ENCODE peak calls at places on chromosomes 13 and 19, in four cellular contexts. C is aorta, U is right cardiac atrium, V is small intestine. Y is an unnamed sample.

GRCh38 chr19:56689198-56689597 is 17.6 kb upstream of the ZNF835 start:
- DNase-seq in U (no peak), C (no peak), V (no peak), Y (no peak)

GRCh38 chr13:113981201-113981605 is 7.3 kb upstream of the C13orf46 start:
- DNase-seq in U (peak), C (peak), V (peak), Y (peak)

GRCh38 chr19:8498295-8498694 is 4.1 kb downstream of the PRAM1 start:
- DNase-seq in C (no peak), U (no peak), V (no peak), Y (no peak)

GRCh38 chr19:21603431-21604153 is 98.2 kb downstream of the ZNF429 start:
- DNase-seq in C (no peak), V (no peak), U (no peak), Y (no peak)

GRCh38 chr13:34107814-34108213 is 289.9 kb downstream of the RFC3 start:
- DNase-seq in U (no peak), C (no peak), V (no peak), Y (no peak)

GRCh38 chr13:98333481-98333880 is 156.4 kb upstream of the RNF113B start:
- DNase-seq in V (no peak), U (no peak), C (no peak), Y (no peak)

GRCh38 chr13:39783051-39783450 is 127.6 kb downstream of the COG6 start:
- DNase-seq in U (no peak), C (no peak), V (no peak), Y (no peak)

GRCh38 chr19:13839938-13840750 is 36.8 kb upstream of the NANOS3 start:
- DNase-seq in C (peak), U (peak), V (peak), Y (peak)

GRCh38 chr13:85974604-85975366 is 175.6 kb upstream of the SLITRK6 start:
- DNase-seq in V (no peak), U (no peak), C (no peak), Y (no peak)

GRCh38 chr13:98274921-98275487 is 97.9 kb upstream of the RNF113B start:
- DNase-seq in U (no peak), C (no peak), V (no peak), Y (no peak)

GRCh38 chr19:52219611-52220010 is 29.8 kb downstream of the PPP2R1A start:
- DNase-seq in C (no peak), U (no peak), V (no peak), Y (no peak)

GRCh38 chr19:6364353-6364752 is 3.0 kb downstream of the CLPP start:
- DNase-seq in C (no peak), U (no peak), V (no peak), Y (no peak)

GRCh38 chr13:108086678-108087077 is 128.7 kb downstream of the LIG4 start:
- DNase-seq in V (peak), U (no peak), C (no peak), Y (no peak)

GRCh38 chr13:98301721-98302120 is 124.7 kb upstream of the RNF113B start:
- DNase-seq in U (no peak), C (no peak), V (no peak), Y (no peak)

GRCh38 chr13:31944262-31945160 is 87.1 kb upstream of the FRY start:
- DNase-seq in U (no peak), C (no peak), V (no peak), Y (no peak)
- H3K4me3 ChIP-seq in U (no peak), C (no peak), V (no peak), Y (no peak)

GRCh38 chr13:41465965-41466364 is 8.6 kb downstream of the RGCC start:
- DNase-seq in C (no peak), V (no peak), U (no peak), Y (no peak)

GRCh38 chr13:41467546-41467945 is 10.2 kb downstream of the RGCC start:
- DNase-seq in U (no peak), V (no peak), C (no peak), Y (no peak)

GRCh38 chr13:41463823-41464602 is 6.7 kb downstream of the RGCC start:
- DNase-seq in V (no peak), U (peak), C (no peak), Y (no peak)

GRCh38 chr13:41462427-41462826 is 5.1 kb downstream of the RGCC start:
- DNase-seq in V (no peak), C (no peak), U (no peak), Y (no peak)

GRCh38 chr13:41465215-41465907 is 8.0 kb downstream of the RGCC start:
- DNase-seq in V (peak), U (peak), C (peak), Y (peak)
- H3K27ac ChIP-seq in V (peak), U (peak), C (no peak), Y (peak)

DNA sequence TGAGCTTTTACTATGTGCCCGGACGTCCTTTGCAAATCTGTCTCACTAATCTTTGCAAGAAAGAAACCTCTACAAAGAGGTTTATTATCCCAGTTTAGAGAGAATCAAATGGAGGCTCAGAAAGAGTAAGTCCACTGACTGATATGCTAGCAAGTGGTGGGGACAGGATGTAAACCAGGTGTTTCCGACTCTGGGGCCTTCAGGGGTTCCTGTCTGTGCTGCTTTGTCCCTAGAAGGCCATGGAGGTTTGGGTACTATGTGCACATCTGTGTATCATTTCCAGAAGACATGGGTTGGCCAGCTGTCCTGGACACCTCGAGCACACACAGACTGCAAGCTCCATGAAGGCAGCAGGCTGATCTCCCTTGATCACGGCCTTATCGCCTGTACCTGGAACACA is 1.2 kb upstream of the KPTN start:
- DNase-seq in V (no peak), C (no peak), U (no peak), Y (no peak)
- H3K4me3 ChIP-seq in V (no peak), C (no peak), U (no peak), Y (no peak)

GRCh38 chr13:46143239-46143701 is 38.4 kb upstream of the CPB2 start:
- DNase-seq in C (no peak), U (no peak), V (peak), Y (no peak)

GRCh38 chr13:46145950-46146349 is 36.0 kb downstream of the LCP1 start:
- DNase-seq in C (no peak), U (no peak), V (no peak), Y (no peak)

GRCh38 chr13:46140044-46140443 is 35.2 kb upstream of the CPB2 start:
- DNase-seq in U (no peak), V (no peak), C (no peak), Y (no peak)

GRCh38 chr13:46146898-46147297 is 35.1 kb downstream of the LCP1 start:
- DNase-seq in U (no peak), C (no peak), V (no peak), Y (no peak)

GRCh38 chr13:46142692-46143238 is 37.9 kb upstream of the CPB2 start:
- DNase-seq in C (no peak), V (no peak), U (no peak), Y (no peak)
- H3K27ac ChIP-seq in C (no peak), V (no peak), U (no peak), Y (no peak)